ENCODE peak calls at places on chromosomes 16 and 17, in eight cellular contexts. X, K, E, U, V, O, N and J are unnamed samples.

GRCh38 chr17:63274156-63274555 is 171.9 kb downstream of the CYB561 start:
- DNase-seq in O (peak; percentile 18), U (no peak), X (no peak), K (no peak), E (peak; percentile 37), N (peak; percentile 80), V (no peak), J (no peak)

GRCh38 chr16:63061319-63061718 is 1025.1 kb upstream of the CDH8 start:
- DNase-seq in E (no peak), N (no peak), V (no peak), O (no peak), U (no peak), X (no peak), K (no peak), J (no peak)

GRCh38 chr17:77887464-77888241 is 70.8 kb upstream of the TNRC6C start:
- DNase-seq in U (no peak), E (peak; percentile 81), N (peak; percentile 87), O (peak; percentile 89), V (peak; percentile 65), X (peak; percentile 91), K (peak; percentile 26), J (peak; percentile 96)

GRCh38 chr17:61689610-61690180 is 98.7 kb upstream of the NACA2 start:
- DNase-seq in V (no peak), K (no peak), E (no peak), N (peak; percentile 27), U (no peak), O (no peak), X (no peak), J (no peak)

GRCh38 chr16:84434800-84435199 is 66.5 kb downstream of the ATP2C2 start:
- DNase-seq in U (no peak), X (no peak), V (no peak), O (no peak), K (no peak), N (no peak), E (no peak), J (no peak)

GRCh38 chr16:49712567-49712966 is 143.3 kb downstream of the ZNF423 start:
- DNase-seq in O (no peak), K (no peak), V (no peak), X (no peak), N (no peak), E (no peak), U (no peak), J (no peak)

GRCh38 chr17:64007838-64008282 is 9.7 kb downstream of the PRR29 start:
- DNase-seq in O (no peak), V (no peak), X (no peak), U (no peak), K (no peak), E (no peak), N (no peak), J (no peak)

GRCh38 chr17:11144358-11145233 is 96.4 kb upstream of the SHISA6 start:
- DNase-seq in O (no peak), U (peak; percentile 24), V (peak; percentile 54), E (peak; percentile 25), K (no peak), N (peak; percentile 58), X (no peak), J (no peak)

GRCh38 chr16:16092925-16093624 is 130.2 kb downstream of the ABCC6 start:
- DNase-seq in U (no peak), K (no peak), N (peak; percentile 68), X (no peak), V (peak; percentile 69), O (no peak), E (no peak), J (no peak)

GRCh38 chr17:36921131-36921851 is 16.0 kb upstream of the LHX1 start:
- DNase-seq in N (peak; percentile 62), X (no peak), U (no peak), E (no peak), K (no peak), V (no peak), O (no peak), J (no peak)

GRCh38 chr16:75306102-75306762 is 54.8 kb upstream of the BCAR1 start:
- DNase-seq in V (peak; percentile 50), K (no peak), X (no peak), O (no peak), U (no peak), E (no peak), N (no peak), J (no peak)

GRCh38 chr16:53821957-53822625 is 118.1 kb downstream of the FTO start:
- DNase-seq in N (peak; percentile 79), K (peak; percentile 49), V (no peak), X (no peak), U (no peak), E (no peak), O (no peak), J (no peak)

GRCh38 chr16:87471278-87472141 is 21.3 kb downstream of the ZCCHC14 start:
- DNase-seq in O (no peak), K (no peak), E (no peak), X (no peak), V (no peak), N (no peak), U (peak; percentile 54), J (no peak)

GRCh38 chr17:49588312-49588711 is 12.6 kb downstream of the NXPH3 start:
- DNase-seq in X (no peak), K (no peak), E (no peak), O (no peak), N (no peak), V (no peak), U (no peak), J (peak; percentile 15)

GRCh38 chr17:46872421-46872820 is 21.0 kb downstream of the WNT9B start:
- DNase-seq in K (no peak), E (no peak), V (no peak), N (no peak), X (no peak), U (no peak), O (no peak), J (no peak)

GRCh38 chr17:10772425-10773380 is 31.2 kb downstream of the TMEM238L start:
- DNase-seq in X (no peak), U (no peak), V (peak; percentile 74), E (no peak), N (peak; percentile 4), K (no peak), O (no peak), J (peak; percentile 27)

GRCh38 chr16:80824623-80825364 is 20.4 kb upstream of the CDYL2 start:
- DNase-seq in X (no peak), V (peak; percentile 29), K (peak; percentile 11), E (no peak), O (no peak), N (peak; percentile 79), U (peak; percentile 38), J (no peak)

GRCh38 chr17:77842148-77842905 is 116.2 kb upstream of the TNRC6C start:
- DNase-seq in K (no peak), X (peak; percentile 33), N (no peak), O (no peak), V (no peak), E (no peak), U (no peak), J (peak; percentile 54)

GRCh38 chr16:81668243-81669097 is 110.6 kb upstream of the PLCG2 start:
- DNase-seq in O (no peak), X (no peak), V (no peak), U (peak; percentile 57), N (no peak), E (no peak), K (no peak), J (no peak)

GRCh38 chr17:44651228-44651627 is 5.0 kb upstream of the MEIOC start:
- DNase-seq in V (no peak), X (no peak), K (no peak), O (no peak), U (no peak), N (no peak), E (no peak), J (no peak)

GRCh38 chr17:28726396-28726911 is 421 bp upstream of the TLCD1 start:
- DNase-seq in O (no peak), X (no peak), E (peak; percentile 56), U (no peak), N (peak; percentile 61), K (no peak), V (no peak), J (peak; percentile 82)

GRCh38 chr16:56401482-56401881 is 23.9 kb downstream of the AMFR start:
- DNase-seq in E (no peak), K (no peak), O (peak; percentile 46), V (no peak), U (peak; percentile 52), N (no peak), X (no peak), J (no peak)

GRCh38 chr17:44599298-44600175 is 42.3 kb downstream of the FZD2 start:
- DNase-seq in N (peak; percentile 98), K (peak; percentile 51), V (peak; percentile 20), O (peak; percentile 36), X (no peak), E (peak; percentile 43), U (no peak), J (no peak)

GRCh38 chr17:80472996-80473395 is 3.4 kb downstream of the NPTX1 start:
- DNase-seq in O (no peak), X (no peak), N (no peak), U (no peak), E (no peak), K (no peak), V (no peak), J (no peak)
- H3K36me3 ChIP-seq in O (no peaks in the 10 kb centered on the region), X (no peaks in the 10 kb centered on the region), N (no peaks in the 10 kb centered on the region), U (no peaks in the 10 kb centered on the region), E (no peaks in the 10 kb centered on the region), K (no peaks in the 10 kb centered on the region), V (no peaks in the 10 kb centered on the region), J (no peaks in the 10 kb centered on the region)

GRCh38 chr17:75486951-75487350 is 28.4 kb downstream of the CASKIN2 start:
- DNase-seq in U (no peak), N (no peak), O (no peak), X (no peak), E (no peak), V (no peak), K (no peak), J (no peak)
- H3K4me3 ChIP-seq in U (no peak overlapping the region), N (no peak overlapping the region), O (no peak overlapping the region), X (no peak overlapping the region), E (no peak overlapping the region), V (no peak overlapping the region), K (no peak overlapping the region), J (no peak overlapping the region)

GRCh38 chr17:4543557-4544026 is 11.6 kb downstream of the MYBBP1A start:
- DNase-seq in V (no peak), O (peak; percentile 14), X (no peak), K (no peak), E (no peak), U (no peak), N (no peak), J (peak; percentile 54)
- H3K36me3 ChIP-seq in V (peaks cover 70% of the 10 kb centered on the region), O (peaks cover 4% of the 10 kb centered on the region), X (peaks cover 95% of the 10 kb centered on the region), K (peaks cover 51% of the 10 kb centered on the region), E (no peaks in the 10 kb centered on the region), U (peaks cover 11% of the 10 kb centered on the region), N (peaks cover 10% of the 10 kb centered on the region), J (peaks cover 72% of the 10 kb centered on the region)

GRCh38 chr17:79950711-79951110 is 85.0 kb downstream of the TBC1D16 start:
- DNase-seq in X (peak; percentile 11), K (no peak), U (no peak), N (no peak), V (peak; percentile 34), E (no peak), O (no peak), J (peak; percentile 67)

GRCh38 chr17:79952265-79952877 is 83.3 kb downstream of the TBC1D16 start:
- DNase-seq in V (peak; percentile 23), O (no peak), N (no peak), K (no peak), X (peak; percentile 30), E (no peak), U (peak; percentile 38), J (peak; percentile 52)

GRCh38 chr17:79952915-79953314 is 82.8 kb downstream of the TBC1D16 start:
- DNase-seq in V (peak; percentile 32), E (no peak), U (peak; percentile 21), N (no peak), O (no peak), K (no peak), X (no peak), J (no peak)

GRCh38 chr17:79950306-79950705 is 85.4 kb downstream of the TBC1D16 start:
- DNase-seq in V (peak; percentile 41), K (no peak), E (no peak), X (peak; percentile 42), N (no peak), U (peak; percentile 38), O (no peak), J (peak; percentile 41)

GRCh38 chr17:79951361-79952264 is 84.1 kb downstream of the TBC1D16 start:
- DNase-seq in O (no peak), U (peak; percentile 48), X (peak; percentile 78), K (peak; percentile 23), E (peak; percentile 57), V (peak; percentile 69), N (peak; percentile 94), J (peak; percentile 75)
- H3K4me3 ChIP-seq in O (peak overlapping the region; percentile 4), U (no peak overlapping the region), X (peak overlapping the region; percentile 7), K (no peak overlapping the region), E (peak overlapping the region; percentile 10), V (no peak overlapping the region), N (no peak overlapping the region), J (no peak overlapping the region)